ENCODE peak calls at places on chromosome 11, in four cellular contexts. H is RWPE1, D is left colon, F is heart left ventricle. U is an unnamed sample.

GRCh38 chr11:45104006-45104789 is 42.2 kb upstream of the PRDM11 start:
- DNase-seq in D (no peak), F (no peak), H (no peak), U (no peak)

GRCh38 chr11:10076458-10077141 is 217.4 kb downstream of the SBF2 start:
- DNase-seq in F (peak), H (peak), D (no peak), U (peak)

GRCh38 chr11:112727341-112727841 is 233.8 kb upstream of the NCAM1 start:
- DNase-seq in H (no peak), F (no peak), D (no peak), U (no peak)

GRCh38 chr11:65036931-65037330 is 4.1 kb upstream of the SAC3D1 start:
- DNase-seq in D (no peak), F (peak), H (no peak), U (no peak)

GRCh38 chr11:40602866-40603578 is 856.4 kb downstream of the LRRC4C start:
- DNase-seq in F (no peak), D (no peak), H (peak), U (no peak)

GRCh38 chr11:61533401-61533800 is 24.9 kb downstream of the LRRC10B start:
- DNase-seq in H (no peak), D (peak), F (no peak), U (peak)

GRCh38 chr11:45929486-45930030 is 7.1 kb downstream of the LARGE2 start:
- DNase-seq in H (peak), F (no peak), D (no peak), U (peak)

GRCh38 chr11:45754261-45754709 is 50.7 kb upstream of the SLC35C1 start:
- DNase-seq in D (no peak), F (peak), H (no peak), U (no peak)

GRCh38 chr11:68904458-68904847 is 762 bp downstream of the IGHMBP2 start:
- DNase-seq in D (peak), H (peak), F (peak), U (no peak)

GRCh38 chr11:64419818-64420485 is 61.0 kb downstream of the RPS6KA4 start:
- DNase-seq in F (no peak), H (no peak), D (no peak), U (peak)

GRCh38 chr11:122803306-122803705 is 35.0 kb upstream of the CRTAM start:
- DNase-seq in H (peak), F (no peak), D (no peak), U (no peak)

GRCh38 chr11:16410479-16410878 is 54.1 kb upstream of the SOX6 start:
- DNase-seq in H (no peak), F (no peak), D (no peak), U (peak)

GRCh38 chr11:86151188-86152005 is 82.5 kb upstream of the PICALM start:
- DNase-seq in D (no peak), H (no peak), F (peak), U (no peak)

GRCh38 chr11:45774786-45775185 is 30.2 kb upstream of the SLC35C1 start:
- DNase-seq in D (no peak), H (no peak), F (no peak), U (no peak)

GRCh38 chr11:68939583-68940555 is 36.2 kb downstream of the IGHMBP2 start:
- DNase-seq in F (no peak), H (no peak), D (no peak), U (no peak)

GRCh38 chr11:128908391-128909246 is 17.5 kb downstream of the KCNJ5 start:
- DNase-seq in H (peak), F (peak), D (peak), U (no peak)